ENCODE peak calls at places on chromosomes 5 and 9, in eight cellular contexts. A is AG20443; T is CD8-positive, alpha-beta memory T cell; S is fibroblast of lung; F is NCI-H2029; M is activated effector memory CD4-positive, alpha-beta T cell treated with Interleukin-2 at 50 U/mL for 16 hours; P is T1000; G is stimulated activated CD8-positive, alpha-beta memory T cell treated with anti-CD3 and anti-CD28 coated beads, Interleukin-12 subunit alpha, Interleukin-12 subunit beta, amount 100 ng/mL, for 4 hours. W is an unnamed sample.
A peak's percentile ranks its signal among the peaks of the same experiment; 100 is the strongest.

GRCh38 chr9:125066839-125067619 is 76.3 kb downstream of the SCAI start:
- DNase-seq in A (peak; percentile 29), T (no peak), S (peak; percentile 66), F (peak; percentile 36), M (no peak), P (no peak), G (no peak), W (no peak)

GRCh38 chr9:35661756-35662350 is 3.1 kb downstream of the ARHGEF39 start:
- DNase-seq in A (no peak), T (peak; percentile 68), S (no peak), F (no peak), M (peak; percentile 43), P (no peak), G (no peak), W (no peak)

GRCh38 chr9:83965350-83966208 is 14.4 kb downstream of the HNRNPK start:
- DNase-seq in A (peak; percentile 6), T (no peak), S (peak; percentile 59), F (peak; percentile 18), M (no peak), P (no peak), G (no peak), W (peak; percentile 60)

GRCh38 chr5:179614745-179615144 is 8.7 kb downstream of the HNRNPH1 start:
- DNase-seq in A (no peak), T (no peak), S (no peak), F (no peak), M (no peak), P (no peak), G (no peak), W (no peak)

GRCh38 chr9:19967567-19968459 is 179.0 kb upstream of the SLC24A2 start:
- DNase-seq in A (no peak), T (no peak), S (no peak), F (no peak), M (no peak), P (no peak), G (no peak), W (no peak)

GRCh38 chr5:52876456-52876855 is 88.7 kb downstream of the ITGA1 start:
- DNase-seq in A (no peak), T (no peak), S (peak; percentile 36), F (no peak), M (no peak), P (no peak), G (no peak), W (no peak)

GRCh38 chr9:70983723-70984280 is 137.6 kb downstream of the TRPM3 start:
- DNase-seq in A (peak; percentile 13), T (no peak), S (no peak), F (no peak), M (no peak), P (no peak), G (no peak), W (no peak)

GRCh38 chr9:121222524-121223171 is 21.0 kb upstream of the RAB14 start:
- DNase-seq in A (peak; percentile 38), T (no peak), S (peak; percentile 77), F (peak; percentile 71), M (no peak), P (no peak), G (no peak), W (no peak)

GRCh38 chr5:136157514-136157913 is 24.9 kb downstream of the SMAD5 start:
- DNase-seq in A (no peak), T (no peak), S (no peak), F (no peak), M (no peak), P (no peak), G (no peak), W (no peak)

GRCh38 chr9:22158983-22159382 is 149.9 kb upstream of the CDKN2B start:
- DNase-seq in A (no peak), T (no peak), S (peak; percentile 92), F (no peak), M (no peak), P (no peak), G (no peak), W (peak; percentile 37)

GRCh38 chr5:149581931-149582768 is 852 bp downstream of the ARHGEF37 start:
- DNase-seq in A (no peak), T (no peak), S (no peak), F (peak; percentile 66), M (no peak), P (no peak), G (no peak), W (no peak)

GRCh38 chr5:120372899-120373298 is 91.2 kb upstream of the PRR16 start:
- DNase-seq in A (peak; percentile 27), T (no peak), S (no peak), F (no peak), M (no peak), P (no peak), G (no peak), W (no peak)

GRCh38 chr5:122165574-122166021 is 36.3 kb downstream of the ZNF474 start:
- DNase-seq in A (no peak), T (no peak), S (peak; percentile 92), F (no peak), M (no peak), P (no peak), G (no peak), W (peak; percentile 69)

GRCh38 chr9:127505396-127506116 is 54.2 kb downstream of the LRSAM1 start:
- DNase-seq in A (peak; percentile 59), T (no peak), S (peak; percentile 40), F (no peak), M (no peak), P (no peak), G (no peak), W (peak; percentile 94)

GRCh38 chr9:995192-995591 is 18.7 kb downstream of the DMRT3 start:
- DNase-seq in A (no peak), T (no peak), S (no peak), F (no peak), M (no peak), P (no peak), G (no peak), W (no peak)

GRCh38 chr5:42423285-42424152 is at the start of gene GHR:
- DNase-seq in A (peak; percentile 93), T (no peak), S (peak; percentile 94), F (peak; percentile 40), M (no peak), P (peak; percentile 83), G (no peak), W (peak; percentile 97)

GRCh38 chr5:5398046-5398445 is 24.4 kb upstream of the ICE1 start:
- DNase-seq in A (no peak), T (no peak), S (no peak), F (no peak), M (no peak), P (no peak), G (no peak), W (no peak)

GRCh38 chr5:150626853-150627276 is 13.6 kb upstream of the SYNPO start:
- DNase-seq in A (peak; percentile 55), T (no peak), S (no peak), F (no peak), M (no peak), P (no peak), G (no peak), W (peak; percentile 92)

GRCh38 chr5:149054416-149054815 is 8.4 kb downstream of the SH3TC2 start:
- DNase-seq in A (peak; percentile 21), T (no peak), S (no peak), F (no peak), M (no peak), P (no peak), G (no peak), W (no peak)

GRCh38 chr5:87411586-87412416 is 929 bp downstream of the CCNH start:
- DNase-seq in A (peak; percentile 15), T (peak; percentile 52), S (peak; percentile 53), F (no peak), M (peak; percentile 1), P (no peak), G (peak; percentile 3), W (peak; percentile 22)